ENCODE peak calls at places on chromosomes 4 and X, in six cellular contexts. B is HCT116, Z is GM23248, A is GM23338, V is PC-3, D is hepatocyte. C is an unnamed sample.
A peak's percentile ranks its signal among the peaks of the same experiment; 100 is the strongest.

GRCh38 chr4:64588507-64588906 is 179.3 kb upstream of the TECRL start:
- DNase-seq in B (no peak), Z (no peak), A (no peak), V (no peak), D (no peak), C (no peak)

GRCh38 chr4:8579526-8580320 is 469 bp upstream of the GPR78 start:
- DNase-seq in B (no peak), Z (no peak), A (no peak), V (no peak), D (no peak), C (no peak)

GRCh38 chr4:35970366-35970960 is 273.9 kb downstream of the ARAP2 start:
- DNase-seq in B (no peak), Z (no peak), A (no peak), V (no peak), D (no peak), C (no peak)

GRCh38 chrX:54171527-54171926 is 11.5 kb downstream of the FAM120C start:
- DNase-seq in B (no peak), Z (peak; percentile 75), A (no peak), V (no peak), D (no peak), C (no peak)

GRCh38 chr4:89048906-89049601 is 7.9 kb downstream of the FAM13A start:
- DNase-seq in B (no peak), Z (peak; percentile 10), A (no peak), V (no peak), D (no peak), C (no peak)

GRCh38 chr4:8131210-8131609 is 27.4 kb downstream of the ABLIM2 start:
- DNase-seq in B (no peak), Z (no peak), A (no peak), V (no peak), D (no peak), C (no peak)

GRCh38 chr4:188435381-188435780 is 296.1 kb downstream of the TRIML1 start:
- DNase-seq in B (no peak), Z (peak; percentile 10), A (no peak), V (no peak), D (no peak), C (no peak)

GRCh38 chrX:41935827-41936226 is 12.5 kb upstream of the CASK start:
- DNase-seq in B (no peak), Z (no peak), A (no peak), V (no peak), D (peak; percentile 26), C (no peak)

GRCh38 chr4:176193898-176194297 is 1.5 kb downstream of the SPATA4 start:
- DNase-seq in B (peak; percentile 29), Z (peak; percentile 96), A (no peak), V (peak; percentile 84), D (no peak), C (no peak)

GRCh38 chr4:74166135-74166534 is 8.2 kb downstream of the MTHFD2L start:
- DNase-seq in B (no peak), Z (no peak), A (no peak), V (no peak), D (no peak), C (no peak)

GRCh38 chr4:3836041-3836801 is 70.0 kb downstream of the ADRA2C start:
- DNase-seq in B (no peak), Z (no peak), A (peak; percentile 47), V (no peak), D (no peak), C (no peak)

GRCh38 chr4:134326866-134327265 is 125.3 kb upstream of the PABPC4L start:
- DNase-seq in B (no peak), Z (no peak), A (no peak), V (no peak), D (no peak), C (no peak)

GRCh38 chrX:9137152-9137551 is 103.2 kb upstream of the FAM9B start:
- DNase-seq in B (no peak), Z (no peak), A (no peak), V (no peak), D (no peak), C (no peak)
- TF ChIP-seq EZH2phosphoT487 in B (no peak), Z (no peak), A (no peak), V (no peak), D (no peak), C (no peak)

DNA sequence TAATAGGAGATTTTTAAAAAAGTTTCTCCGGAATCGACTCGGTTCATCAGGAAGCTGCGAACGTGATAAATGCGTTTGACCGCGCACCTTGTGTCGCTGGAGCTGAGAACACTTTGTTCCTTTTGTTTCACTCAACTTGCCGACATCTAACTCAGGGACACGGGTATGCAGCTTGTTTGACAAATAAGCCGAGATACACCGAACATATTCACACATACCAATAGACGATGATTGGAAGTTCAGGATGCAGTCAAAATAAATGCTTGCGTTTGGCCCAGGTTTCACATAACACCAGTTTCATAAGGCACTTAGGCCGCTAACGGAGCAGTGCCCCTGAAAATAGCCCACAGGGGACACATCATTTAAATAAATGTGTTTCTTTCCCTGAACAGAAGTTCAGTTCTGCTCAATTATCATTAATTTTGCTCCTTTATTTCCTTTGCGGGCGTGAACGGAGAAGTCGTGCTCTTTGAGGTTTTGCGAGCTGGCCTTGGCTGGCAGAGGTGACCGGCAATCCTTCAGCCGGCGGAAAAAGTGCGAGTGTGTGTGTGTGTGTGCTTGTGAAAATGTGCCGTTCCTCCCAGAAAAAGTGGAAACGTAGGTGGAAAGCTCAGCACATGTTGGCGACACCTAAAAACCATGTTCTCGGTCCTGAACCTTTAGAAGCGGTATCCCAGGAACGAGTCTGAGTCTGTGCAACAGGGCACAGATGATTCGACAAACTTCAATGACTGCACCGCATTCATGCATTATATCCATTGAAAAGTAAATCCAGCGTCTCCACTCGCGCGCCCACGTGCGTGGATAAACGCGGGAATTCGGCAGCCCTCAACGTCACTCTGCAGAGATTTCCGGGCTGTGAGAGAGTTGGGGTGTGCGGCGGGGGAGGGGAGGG is 680 bp upstream of the SHISA3 start:
- DNase-seq in B (no peak), Z (peak; percentile 10), A (peak; percentile 46), V (peak; percentile 25), D (no peak), C (no peak)
- TF ChIP-seq EZH2 in B (no peak), Z (no peak), A (peak; percentile 66), V (no peak), D (peak; percentile 52), C (no peak)

DNA sequence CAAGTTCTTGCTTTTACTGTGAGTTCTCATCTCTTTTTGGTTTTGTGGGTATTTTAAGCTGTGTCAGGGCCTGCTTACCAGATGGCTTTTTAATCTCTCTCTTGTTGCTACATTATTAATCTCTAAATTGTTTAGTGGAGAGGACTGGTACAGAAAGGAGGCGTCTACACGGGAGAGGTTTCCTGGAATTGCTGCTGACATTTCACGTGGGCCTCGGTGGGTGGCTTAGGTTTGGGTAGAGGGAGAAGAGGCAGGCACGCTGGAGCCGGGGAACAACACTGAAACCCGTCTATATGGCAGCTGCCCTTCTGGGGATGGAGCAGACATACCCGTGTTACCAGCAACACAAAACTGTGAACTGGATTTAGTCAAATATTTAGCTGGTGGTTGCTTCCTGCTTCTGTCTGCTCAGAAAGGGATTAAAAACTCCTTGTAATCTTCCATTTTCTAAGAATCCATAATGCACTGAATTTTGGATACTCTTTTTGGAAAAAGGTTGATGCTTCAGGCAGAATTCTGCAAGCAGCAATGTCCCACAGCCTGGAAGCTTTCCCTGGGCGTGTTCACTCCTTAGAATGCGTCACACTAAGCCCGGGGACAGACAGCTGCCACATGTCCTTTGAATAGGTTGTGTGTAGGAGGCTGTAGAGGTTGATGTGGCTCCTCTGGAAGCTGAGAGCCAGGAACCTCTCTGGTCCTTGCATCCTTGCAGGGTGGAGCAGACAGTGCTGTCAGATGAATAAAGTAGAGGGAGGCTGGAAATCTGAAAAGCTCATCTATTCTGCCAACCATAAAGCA is 199.8 kb upstream of the GATB start:
- DNase-seq in B (no peak), Z (peak; percentile 55), A (no peak), V (peak; percentile 6), D (no peak), C (no peak)
- TF ChIP-seq EZH2phosphoT487 in B (no peak), Z (no peak), A (no peak), V (no peak), D (no peak), C (no peak)

GRCh38 chr4:5956285-5957021 is 61.8 kb downstream of the C4orf50 start:
- DNase-seq in B (no peak), Z (no peak), A (peak; percentile 50), V (peak; percentile 10), D (peak; percentile 29), C (peak; percentile 24)

GRCh38 chr4:5957091-5957490 is 61.1 kb downstream of the C4orf50 start:
- DNase-seq in B (no peak), Z (no peak), A (no peak), V (no peak), D (no peak), C (no peak)

GRCh38 chr4:5955856-5956255 is 62.4 kb downstream of the C4orf50 start:
- DNase-seq in B (no peak), Z (no peak), A (no peak), V (no peak), D (no peak), C (no peak)

GRCh38 chr4:5954056-5954760 is 61.3 kb upstream of the CRMP1 start:
- DNase-seq in B (no peak), Z (no peak), A (no peak), V (no peak), D (no peak), C (no peak)

GRCh38 chr4:5955201-5955821 is 62.4 kb upstream of the CRMP1 start:
- DNase-seq in B (no peak), Z (no peak), A (peak; percentile 52), V (no peak), D (no peak), C (no peak)
- TF ChIP-seq EZH2 in B (no peak), Z (no peak), A (no peak), V (no peak), D (no peak), C (no peak)

GRCh38 chrX:9865804-9866471 is 79.7 kb downstream of the SHROOM2 start:
- DNase-seq in B (peak; percentile 87), Z (peak; percentile 28), A (no peak), V (peak; percentile 63), D (no peak), C (no peak)
- TF ChIP-seq EZH2phosphoT487 in B (no peak), Z (no peak), A (no peak), V (no peak), D (no peak), C (no peak)

DNA sequence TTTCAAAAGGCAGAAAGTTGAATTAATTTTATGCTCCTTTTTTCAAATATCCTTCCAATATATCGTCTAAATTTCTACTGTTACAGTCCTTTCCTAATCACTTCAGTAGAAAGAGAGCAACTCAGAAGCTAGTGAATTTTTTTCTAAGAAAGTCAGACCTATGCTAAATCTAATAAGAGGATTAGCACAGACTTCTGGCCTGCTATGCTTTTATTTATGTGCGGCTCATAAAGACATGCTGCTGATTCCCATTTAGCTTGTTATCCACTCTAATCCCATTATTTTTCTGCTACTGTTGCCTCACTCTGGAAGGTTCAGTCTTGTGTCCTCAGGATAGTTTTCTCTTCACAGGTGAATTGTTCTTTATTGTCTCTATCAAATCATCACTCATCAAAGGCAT is 473.5 kb upstream of the FAM241A start:
- DNase-seq in B (no peak), Z (no peak), A (no peak), V (no peak), D (no peak), C (no peak)
- TF ChIP-seq EZH2 in B (no peak), Z (no peak), A (no peak), V (no peak), D (no peak), C (no peak)